ENCODE peak calls at places on chromosomes 5 and 9, in four cellular contexts. One of them, this sample, is unnamed.

GRCh38 chr9:81537964-81538363 is 151.4 kb downstream of the TLE1 start:
- DNase-seq in HEK293T: no peak
- DNase-seq in HepG2: no peak
- DNase-seq in GM12878: no peak
- DNase-seq in this sample: no peak

GRCh38 chr5:80192507-80193241 is 63.2 kb downstream of the SERINC5 start:
- DNase-seq in GM12878: no peak
- DNase-seq in HepG2: peak; percentile 31
- DNase-seq in HEK293T: no peak
- DNase-seq in this sample: no peak

GRCh38 chr5:15388856-15389255 is 111.1 kb upstream of the FBXL7 start:
- DNase-seq in HEK293T: no peak
- DNase-seq in GM12878: no peak
- DNase-seq in HepG2: no peak
- DNase-seq in this sample: no peak

GRCh38 chr5:72288923-72289322 is 31.1 kb downstream of the MRPS27 start:
- DNase-seq in HepG2: no peak
- DNase-seq in GM12878: no peak
- DNase-seq in HEK293T: no peak
- DNase-seq in this sample: no peak

GRCh38 chr5:74186351-74187315 is 453.9 kb downstream of the ENC1 start:
- DNase-seq in HEK293T: no peak
- DNase-seq in HepG2: no peak
- DNase-seq in GM12878: no peak
- DNase-seq in this sample: no peak

GRCh38 chr5:132473608-132474007 is 17.0 kb downstream of the IRF1 start:
- DNase-seq in HEK293T: no peak
- DNase-seq in GM12878: no peak
- DNase-seq in HepG2: no peak
- DNase-seq in this sample: no peak

GRCh38 chr9:122788831-122789230 is at the start of gene OR5C1:
- DNase-seq in HEK293T: no peak
- DNase-seq in HepG2: no peak
- DNase-seq in GM12878: no peak
- DNase-seq in this sample: no peak

GRCh38 chr9:32725066-32725860 is 58.1 kb upstream of the TMEM215 start:
- DNase-seq in GM12878: no peak
- DNase-seq in HepG2: no peak
- DNase-seq in HEK293T: no peak
- DNase-seq in this sample: no peak

GRCh38 chr9:72635197-72635596 is 113.8 kb downstream of the TMC1 start:
- DNase-seq in GM12878: peak; percentile 51
- DNase-seq in HepG2: no peak
- DNase-seq in HEK293T: no peak
- DNase-seq in this sample: no peak

GRCh38 chr9:127422787-127423186 is 1.4 kb upstream of the ZNF79 start:
- DNase-seq in GM12878: no peak
- DNase-seq in HEK293T: no peak
- DNase-seq in HepG2: no peak
- DNase-seq in this sample: no peak

GRCh38 chr5:69450116-69450515 is 35.2 kb downstream of the MARVELD2 start:
- DNase-seq in HepG2: no peak
- DNase-seq in GM12878: no peak
- DNase-seq in HEK293T: no peak
- DNase-seq in this sample: no peak

GRCh38 chr9:132744881-132745761 is 74.9 kb downstream of the GTF3C4 start:
- DNase-seq in GM12878: no peak
- DNase-seq in HEK293T: peak; percentile 61
- DNase-seq in HepG2: no peak
- DNase-seq in this sample: no peak

GRCh38 chr5:131223751-131224386 is 40.0 kb upstream of the CDC42SE2 start:
- DNase-seq in GM12878: no peak
- DNase-seq in HepG2: no peak
- DNase-seq in HEK293T: no peak
- DNase-seq in this sample: no peak

GRCh38 chr9:14209399-14209990 is 104.4 kb downstream of the NFIB start:
- DNase-seq in GM12878: no peak
- DNase-seq in HepG2: no peak
- DNase-seq in HEK293T: peak; percentile 32
- DNase-seq in this sample: no peak

GRCh38 chr9:88739373-88739772 is 204.4 kb downstream of the NXNL2 start:
- DNase-seq in HEK293T: no peak
- DNase-seq in GM12878: no peak
- DNase-seq in HepG2: no peak
- DNase-seq in this sample: no peak

GRCh38 chr9:88742483-88742882 is 207.5 kb downstream of the NXNL2 start:
- DNase-seq in GM12878: no peak
- DNase-seq in HepG2: no peak
- DNase-seq in HEK293T: no peak
- DNase-seq in this sample: no peak

GRCh38 chr9:88740844-88741243 is 205.9 kb downstream of the NXNL2 start:
- DNase-seq in GM12878: no peak
- DNase-seq in HEK293T: no peak
- DNase-seq in HepG2: no peak
- DNase-seq in this sample: no peak

GRCh38 chr9:88738708-88739107 is 203.7 kb downstream of the NXNL2 start:
- DNase-seq in HepG2: no peak
- DNase-seq in GM12878: no peak
- DNase-seq in HEK293T: no peak
- DNase-seq in this sample: no peak

GRCh38 chr9:88741335-88741734 is 206.4 kb downstream of the NXNL2 start:
- DNase-seq in HEK293T: peak; percentile 31
- DNase-seq in HepG2: peak; percentile 23
- DNase-seq in GM12878: no peak
- DNase-seq in this sample: peak; percentile 30
- TF ChIP-seq FOXK2 in HEK293T: no peak
- TF ChIP-seq FOXK2 in HepG2: no peak
- TF ChIP-seq FOXK2 in GM12878: no peak
- TF ChIP-seq FOXK2 in this sample: no peak

GRCh38 chr9:76643399-76644117 is 120.7 kb upstream of the PCA3 start:
- DNase-seq in HEK293T: no peak
- DNase-seq in HepG2: no peak
- DNase-seq in GM12878: no peak
- DNase-seq in this sample: no peak
- TF ChIP-seq FOXK2 in HEK293T: no peak
- TF ChIP-seq FOXK2 in HepG2: no peak
- TF ChIP-seq FOXK2 in GM12878: no peak
- TF ChIP-seq FOXK2 in this sample: no peak

GRCh38 chr9:89919171-89919681 is 314.4 kb downstream of the GADD45G start:
- DNase-seq in HEK293T: no peak
- DNase-seq in GM12878: peak; percentile 12
- DNase-seq in HepG2: peak; percentile 6
- DNase-seq in this sample: no peak
- TF ChIP-seq FOXK2 in HEK293T: no peak
- TF ChIP-seq FOXK2 in GM12878: no peak
- TF ChIP-seq FOXK2 in HepG2: no peak
- TF ChIP-seq FOXK2 in this sample: no peak

GRCh38 chr5:86879086-86879485 is 261.3 kb downstream of the COX7C start:
- DNase-seq in GM12878: no peak
- DNase-seq in HEK293T: no peak
- DNase-seq in HepG2: no peak
- DNase-seq in this sample: no peak

GRCh38 chr5:86881493-86882090 is 263.9 kb downstream of the COX7C start:
- DNase-seq in HEK293T: no peak
- DNase-seq in GM12878: no peak
- DNase-seq in HepG2: no peak
- DNase-seq in this sample: no peak

GRCh38 chr5:86878250-86878649 is 260.5 kb downstream of the COX7C start:
- DNase-seq in HEK293T: peak; percentile 6
- DNase-seq in HepG2: no peak
- DNase-seq in GM12878: no peak
- DNase-seq in this sample: no peak

GRCh38 chr5:86880344-86880743 is 262.6 kb downstream of the COX7C start:
- DNase-seq in GM12878: no peak
- DNase-seq in HEK293T: no peak
- DNase-seq in HepG2: no peak
- DNase-seq in this sample: no peak

DNA sequence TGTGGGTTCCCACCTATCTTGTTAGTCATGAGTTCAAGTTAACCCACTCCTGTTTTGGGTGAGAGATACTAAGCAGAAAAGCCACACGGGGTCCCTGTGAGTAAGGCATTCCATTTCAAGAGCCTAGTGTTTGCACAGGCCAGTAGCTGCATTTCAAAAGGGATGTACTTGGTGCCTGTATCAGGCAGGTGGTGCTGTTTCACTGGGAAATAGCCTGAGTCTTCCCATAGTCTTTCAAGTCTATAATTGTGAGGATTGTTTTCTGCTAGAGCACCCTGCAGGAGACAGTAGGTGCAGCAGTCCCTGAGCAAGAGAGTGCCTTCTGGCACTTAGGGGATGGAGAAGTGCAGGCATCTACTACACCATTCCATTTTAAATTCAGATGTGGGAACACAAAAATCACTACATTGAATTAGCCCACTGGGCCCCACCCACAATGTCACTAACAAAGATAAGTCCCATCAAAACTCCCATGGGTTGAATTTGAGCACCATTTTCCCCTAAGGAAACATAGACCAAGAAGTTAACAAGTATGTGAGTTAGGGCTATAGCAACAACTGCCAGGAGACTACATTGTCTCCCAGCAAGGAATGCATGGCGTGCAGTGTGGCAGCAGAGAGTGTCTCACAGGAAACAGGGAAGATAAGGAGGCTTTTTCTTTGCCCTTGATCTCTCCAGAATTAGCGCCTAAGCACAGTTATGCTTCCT is 263.2 kb downstream of the COX7C start:
- DNase-seq in HEK293T: peak; percentile 66
- DNase-seq in GM12878: peak; percentile 12
- DNase-seq in HepG2: peak; percentile 84
- DNase-seq in this sample: peak; percentile 52
- TF ChIP-seq FOXK2 in HEK293T: no peak
- TF ChIP-seq FOXK2 in GM12878: no peak
- TF ChIP-seq FOXK2 in HepG2: no peak
- TF ChIP-seq FOXK2 in this sample: no peak

This sample was measured in K562.